ENCODE peak calls at places on chromosomes 7 and 10, in four cellular contexts. C, D, E and I are unnamed samples.

GRCh38 chr10:132920101-132920925 is 22.1 kb downstream of the CFAP46 start:
- DNase-seq in C (no peak), D (no peak), E (peak; percentile 36), I (no peak)

GRCh38 chr7:111873963-111874693 is 311.8 kb upstream of the IMMP2L start:
- DNase-seq in C (no peak), D (no peak), E (no peak), I (no peak)

GRCh38 chr7:151470656-151471180 is 30.8 kb upstream of the CRYGN start:
- DNase-seq in C (no peak), D (no peak), E (no peak), I (no peak)

GRCh38 chr10:86346169-86346793 is 20.3 kb downstream of the GRID1 start:
- DNase-seq in C (no peak), D (no peak), E (peak; percentile 34), I (peak; percentile 3)

GRCh38 chr7:149423441-149423970 is 37.4 kb downstream of the ZNF777 start:
- DNase-seq in C (no peak), D (peak; percentile 38), E (no peak), I (no peak)

GRCh38 chr10:30029890-30030261 is 29.5 kb downstream of the JCAD start:
- DNase-seq in C (no peak), D (peak; percentile 25), E (no peak), I (no peak)

GRCh38 chr7:88226886-88227516 is 7.2 kb upstream of the SRI start:
- DNase-seq in C (peak; percentile 60), D (no peak), E (peak; percentile 78), I (peak; percentile 63)

GRCh38 chr10:77943086-77943901 is 16.7 kb upstream of the DLG5 start:
- DNase-seq in C (no peak), D (no peak), E (no peak), I (peak; percentile 15)

GRCh38 chr10:119775529-119775928 is 49.7 kb downstream of the INPP5F start:
- DNase-seq in C (no peak), D (no peak), E (no peak), I (no peak)

GRCh38 chr7:155356323-155357105 is 58.8 kb downstream of the INSIG1 start:
- DNase-seq in C (no peak), D (peak; percentile 24), E (peak; percentile 25), I (peak; percentile 63)

GRCh38 chr7:73894851-73895441 is 34.0 kb downstream of the TMEM270 start:
- DNase-seq in C (no peak), D (peak; percentile 21), E (peak; percentile 57), I (peak; percentile 57)

GRCh38 chr7:112215787-112216186 is 9.3 kb downstream of the ZNF277 start:
- DNase-seq in C (no peak), D (no peak), E (no peak), I (no peak)

GRCh38 chr10:98107644-98108430 is 26.6 kb upstream of the R3HCC1L start:
- DNase-seq in C (no peak), D (no peak), E (no peak), I (no peak)

GRCh38 chr7:12199363-12199762 is 11.7 kb upstream of the TMEM106B start:
- DNase-seq in C (no peak), D (no peak), E (no peak), I (no peak)

GRCh38 chr10:110774069-110775021 is 97.4 kb upstream of the PDCD4 start:
- DNase-seq in C (no peak), D (no peak), E (no peak), I (no peak)

GRCh38 chr7:10708447-10708846 is 265.2 kb upstream of the PHF14 start:
- DNase-seq in C (no peak), D (no peak), E (no peak), I (peak; percentile 32)

GRCh38 chr7:137985897-137986251 is 16.0 kb downstream of the CREB3L2 start:
- DNase-seq in C (no peak), D (no peak), E (no peak), I (no peak)

GRCh38 chr7:137986252-137987010 is 15.5 kb downstream of the CREB3L2 start:
- DNase-seq in C (peak; percentile 35), D (no peak), E (no peak), I (no peak)

GRCh38 chr7:137985253-137985896 is 16.5 kb downstream of the CREB3L2 start:
- DNase-seq in C (no peak), D (no peak), E (no peak), I (no peak)

GRCh38 chr7:137983308-137984008 is 18.4 kb downstream of the CREB3L2 start:
- DNase-seq in C (no peak), D (peak; percentile 32), E (no peak), I (no peak)

GRCh38 chr7:137984181-137985041 is 17.5 kb downstream of the CREB3L2 start:
- DNase-seq in C (no peak), D (no peak), E (no peak), I (no peak)
- H3K4me1 ChIP-seq in C (peaks cover 87% of the 10 kb centered on the region), D (peaks cover 99% of the 10 kb centered on the region), E (peaks cover 80% of the 10 kb centered on the region), I (peaks cover 53% of the 10 kb centered on the region)

GRCh38 chr10:21740989-21741388 is 207.0 kb downstream of the MLLT10 start:
- DNase-seq in C (no peak), D (no peak), E (no peak), I (no peak)

GRCh38 chr10:21742740-21743412 is 208.8 kb downstream of the MLLT10 start:
- DNase-seq in C (no peak), D (no peak), E (no peak), I (peak; percentile 31)

GRCh38 chr10:21746118-21746517 is 212.1 kb downstream of the MLLT10 start:
- DNase-seq in C (no peak), D (no peak), E (no peak), I (no peak)

GRCh38 chr10:21747809-21748208 is 213.8 kb downstream of the MLLT10 start:
- DNase-seq in C (no peak), D (no peak), E (no peak), I (no peak)

GRCh38 chr10:21744223-21744622 is 210.2 kb downstream of the MLLT10 start:
- DNase-seq in C (no peak), D (no peak), E (no peak), I (no peak)
- H3K36me3 ChIP-seq in C (peaks cover 61% of the 10 kb centered on the region), D (peaks cover 7% of the 10 kb centered on the region), E (peaks cover 63% of the 10 kb centered on the region), I (no peaks in the 10 kb centered on the region)

GRCh38 chr10:92845926-92846325 is 2.4 kb upstream of the EXOC6 start:
- DNase-seq in C (no peak), D (no peak), E (no peak), I (no peak)

GRCh38 chr10:92848037-92848440 is 281 bp upstream of the EXOC6 start:
- DNase-seq in C (no peak), D (no peak), E (no peak), I (peak; percentile 84)

GRCh38 chr10:92846819-92847184 is 1.5 kb upstream of the EXOC6 start:
- DNase-seq in C (no peak), D (no peak), E (no peak), I (no peak)

GRCh38 chr10:92848441-92849233 is at the start of gene EXOC6:
- DNase-seq in C (peak; percentile 85), D (peak; percentile 87), E (peak; percentile 91), I (peak; percentile 84)

GRCh38 chr10:92847185-92847864 is 995 bp upstream of the EXOC6 start:
- DNase-seq in C (no peak), D (no peak), E (no peak), I (no peak)
- H3K4me3 ChIP-seq in C (no peak overlapping the region), D (no peak overlapping the region), E (peak overlapping the region; percentile 97), I (no peak overlapping the region)

GRCh38 chr7:108012499-108013430 is 9.8 kb upstream of the LAMB1 start:
- DNase-seq in C (no peak), D (peak; percentile 74), E (no peak), I (peak; percentile 60)
- H3K4me1 ChIP-seq in C (peaks cover 11% of the 10 kb centered on the region), D (peaks cover 16% of the 10 kb centered on the region), E (no peaks in the 10 kb centered on the region), I (peaks cover 52% of the 10 kb centered on the region)

GRCh38 chr10:92464364-92464763 is 109.5 kb downstream of the IDE start:
- DNase-seq in C (no peak), D (no peak), E (no peak), I (no peak)
- H3K36me3 ChIP-seq in C (peaks cover 99% of the 10 kb centered on the region), D (peaks cover 49% of the 10 kb centered on the region), E (peaks cover 98% of the 10 kb centered on the region), I (peaks cover 17% of the 10 kb centered on the region)

GRCh38 chr7:80550005-80550404 is 38.1 kb upstream of the GNAT3 start:
- DNase-seq in C (no peak), D (no peak), E (no peak), I (no peak)
- H3K4me3 ChIP-seq in C (no peak overlapping the region), D (no peak overlapping the region), E (no peak overlapping the region), I (no peak overlapping the region)

GRCh38 chr7:82741493-82741892 is 297.9 kb upstream of the CACNA2D1 start:
- DNase-seq in C (no peak), D (no peak), E (no peak), I (no peak)
- H3K4me1 ChIP-seq in C (no peaks in the 10 kb centered on the region), D (peaks cover 3% of the 10 kb centered on the region), E (no peaks in the 10 kb centered on the region), I (no peaks in the 10 kb centered on the region)

GRCh38 chr7:47393406-47393805 is 188.5 kb downstream of the TNS3 start:
- DNase-seq in C (peak; percentile 15), D (no peak), E (no peak), I (no peak)
- H3K36me3 ChIP-seq in C (peaks cover 74% of the 10 kb centered on the region), D (peaks cover 39% of the 10 kb centered on the region), E (peaks cover 71% of the 10 kb centered on the region), I (peaks cover 19% of the 10 kb centered on the region)

GRCh38 chr7:105691692-105692564 is 110.6 kb upstream of the EFCAB10 start:
- DNase-seq in C (peak; percentile 81), D (peak; percentile 89), E (peak; percentile 77), I (peak; percentile 83)
- H3K4me3 ChIP-seq in C (peak overlapping the region; percentile 53), D (no peak overlapping the region), E (peak overlapping the region; percentile 51), I (no peak overlapping the region)

DNA sequence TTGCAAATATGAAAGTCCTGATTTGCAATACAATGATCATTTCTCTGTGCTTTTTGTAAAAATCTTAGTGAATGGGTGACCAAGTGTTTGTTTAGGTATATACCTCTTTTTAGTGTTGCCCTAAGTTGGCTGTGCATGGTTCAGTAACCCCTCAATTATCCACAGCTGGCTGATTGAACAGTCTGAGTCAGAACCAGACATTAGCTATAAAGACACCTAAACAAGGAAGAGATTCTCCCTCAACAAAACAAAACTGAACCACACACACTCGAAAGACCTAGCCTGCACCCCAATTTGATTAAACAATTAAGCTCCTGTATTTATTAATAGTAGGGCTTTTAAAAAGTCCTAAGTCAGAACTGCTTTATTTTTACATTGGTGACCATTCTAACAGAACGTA is 2.8 kb downstream of the RSBN1L start:
- DNase-seq in C (no peak), D (no peak), E (no peak), I (no peak)
- H3K4me1 ChIP-seq in C (peaks cover 29% of the 10 kb centered on the region), D (peaks cover 37% of the 10 kb centered on the region), E (peaks cover 68% of the 10 kb centered on the region), I (peaks cover 57% of the 10 kb centered on the region)